ENCODE peak calls at places on chromosomes 6 and 20, in five cellular contexts. T is stomach, M is transverse colon, K is sigmoid colon, F is GM12878. A is an unnamed sample.

GRCh38 chr20:4170621-4171537 is 155.5 kb upstream of the RNF24 start:
- DNase-seq in T (peak), M (no peak), K (no peak), F (no peak), A (no peak)

GRCh38 chr20:51487525-51488279 is 54.8 kb downstream of the NFATC2 start:
- DNase-seq in T (no peak), M (no peak), K (no peak), F (no peak), A (no peak)

GRCh38 chr20:51493346-51493791 is 49.1 kb downstream of the NFATC2 start:
- DNase-seq in T (no peak), M (no peak), K (no peak), F (no peak), A (peak)

GRCh38 chr20:11712611-11713160 is 205.0 kb upstream of the BTBD3 start:
- DNase-seq in T (no peak), M (no peak), K (no peak), F (no peak), A (no peak)

GRCh38 chr20:25042531-25043498 is 15.1 kb downstream of the ACSS1 start:
- DNase-seq in T (peak), M (peak), K (peak), F (peak), A (no peak)

GRCh38 chr20:35307666-35308653 is 15.7 kb upstream of the FAM83C start:
- DNase-seq in T (peak), M (no peak), K (peak), F (no peak), A (no peak)

GRCh38 chr20:22890605-22891300 is 144.4 kb upstream of the SSTR4 start:
- DNase-seq in T (no peak), M (no peak), K (no peak), F (no peak), A (no peak)

GRCh38 chr6:88481519-88481918 is 315.4 kb upstream of the CNR1 start:
- DNase-seq in T (no peak), M (no peak), K (no peak), F (no peak), A (no peak)

GRCh38 chr6:169229611-169230321 is 23.9 kb downstream of the THBS2 start:
- DNase-seq in T (no peak), M (no peak), K (peak), F (no peak), A (no peak)

GRCh38 chr20:37872161-37872560 is 30.8 kb upstream of the VSTM2L start:
- DNase-seq in T (no peak), M (no peak), K (no peak), F (no peak), A (no peak)

GRCh38 chr6:108174371-108175175 is 8.8 kb downstream of the NR2E1 start:
- DNase-seq in T (no peak), M (no peak), K (no peak), F (no peak), A (no peak)

GRCh38 chr6:39416026-39416425 is 93.5 kb upstream of the KCNK16 start:
- DNase-seq in T (no peak), M (no peak), K (no peak), F (no peak), A (no peak)

GRCh38 chr6:130018830-130019795 is 732 bp downstream of the L3MBTL3 start:
- DNase-seq in T (peak), M (peak), K (peak), F (no peak), A (peak)

GRCh38 chr6:116764961-116765841 is at the start of gene FAM162B:
- DNase-seq in T (no peak), M (peak), K (peak), F (no peak), A (no peak)

GRCh38 chr20:18662279-18662678 is 74.4 kb downstream of the DTD1 start:
- DNase-seq in T (no peak), M (no peak), K (no peak), F (peak), A (no peak)

GRCh38 chr6:165645919-165646318 is 17.1 kb downstream of the PDE10A start:
- DNase-seq in T (no peak), M (no peak), K (no peak), F (no peak), A (no peak)

GRCh38 chr6:7787731-7788130 is 61.8 kb downstream of the BMP6 start:
- DNase-seq in T (no peak), M (no peak), K (no peak), F (no peak), A (no peak)

GRCh38 chr20:32991386-32991785 is 12.8 kb downstream of the SUN5 start:
- DNase-seq in T (no peak), M (no peak), K (no peak), F (no peak), A (no peak)

GRCh38 chr6:2376429-2377355 is 131.3 kb upstream of the GMDS start:
- DNase-seq in T (no peak), M (peak), K (peak), F (no peak), A (no peak)

GRCh38 chr20:48695255-48695654 is 132.5 kb downstream of the PREX1 start:
- DNase-seq in T (peak), M (no peak), K (no peak), F (no peak), A (no peak)

GRCh38 chr6:135265278-135265677 is 84.2 kb downstream of the MYB start:
- DNase-seq in T (no peak), M (no peak), K (no peak), F (no peak), A (no peak)

GRCh38 chr20:4953881-4954280 is 47.4 kb downstream of the SLC23A2 start:
- DNase-seq in T (no peak), M (no peak), K (no peak), F (no peak), A (no peak)

GRCh38 chr6:139142267-139142666 is 7.4 kb downstream of the HECA start:
- DNase-seq in T (no peak), M (no peak), K (no peak), F (no peak), A (no peak)

GRCh38 chr6:135434095-135434494 is 63.4 kb downstream of the AHI1 start:
- DNase-seq in T (no peak), M (no peak), K (no peak), F (no peak), A (no peak)

GRCh38 chr6:5053038-5053437 is 32.1 kb upstream of the PPP1R3G start:
- DNase-seq in T (no peak), M (no peak), K (no peak), F (no peak), A (no peak)

GRCh38 chr6:108160009-108160408 is 5.8 kb upstream of the NR2E1 start:
- DNase-seq in T (no peak), M (no peak), K (no peak), F (no peak), A (no peak)

GRCh38 chr20:2446845-2447244 is 23.7 kb downstream of the SNRPB start:
- DNase-seq in T (no peak), M (no peak), K (no peak), F (no peak), A (no peak)

GRCh38 chr6:4355241-4355640 is 219.9 kb upstream of the ECI2 start:
- DNase-seq in T (peak), M (no peak), K (no peak), F (no peak), A (no peak)

GRCh38 chr6:117130125-117130524 is 135.2 kb upstream of the VGLL2 start:
- DNase-seq in T (no peak), M (no peak), K (no peak), F (no peak), A (no peak)

GRCh38 chr6:6661684-6662083 is 73.2 kb downstream of the LY86 start:
- DNase-seq in T (peak), M (peak), K (peak), F (no peak), A (no peak)

GRCh38 chr20:36720510-36720909 is 25.4 kb downstream of the NDRG3 start:
- DNase-seq in T (no peak), M (no peak), K (no peak), F (no peak), A (no peak)

GRCh38 chr6:130143709-130144108 is 79.0 kb downstream of the SAMD3 start:
- DNase-seq in T (no peak), M (no peak), K (no peak), F (no peak), A (no peak)

GRCh38 chr6:167578371-167578901 is 248.3 kb upstream of the AFDN start:
- DNase-seq in T (no peak), M (no peak), K (peak), F (no peak), A (peak)

GRCh38 chr6:33757113-33757512 is 10.4 kb upstream of the IP6K3 start:
- DNase-seq in T (no peak), M (no peak), K (no peak), F (no peak), A (no peak)

GRCh38 chr6:133128191-133128590 is 113.0 kb upstream of the EYA4 start:
- DNase-seq in T (no peak), M (no peak), K (no peak), F (no peak), A (no peak)

GRCh38 chr6:105215506-105215905 is 35.7 kb upstream of the POPDC3 start:
- DNase-seq in T (no peak), M (no peak), K (no peak), F (no peak), A (no peak)

GRCh38 chr6:68740828-68741500 is 105.9 kb downstream of the ADGRB3 start:
- DNase-seq in T (no peak), M (no peak), K (no peak), F (no peak), A (no peak)

DNA sequence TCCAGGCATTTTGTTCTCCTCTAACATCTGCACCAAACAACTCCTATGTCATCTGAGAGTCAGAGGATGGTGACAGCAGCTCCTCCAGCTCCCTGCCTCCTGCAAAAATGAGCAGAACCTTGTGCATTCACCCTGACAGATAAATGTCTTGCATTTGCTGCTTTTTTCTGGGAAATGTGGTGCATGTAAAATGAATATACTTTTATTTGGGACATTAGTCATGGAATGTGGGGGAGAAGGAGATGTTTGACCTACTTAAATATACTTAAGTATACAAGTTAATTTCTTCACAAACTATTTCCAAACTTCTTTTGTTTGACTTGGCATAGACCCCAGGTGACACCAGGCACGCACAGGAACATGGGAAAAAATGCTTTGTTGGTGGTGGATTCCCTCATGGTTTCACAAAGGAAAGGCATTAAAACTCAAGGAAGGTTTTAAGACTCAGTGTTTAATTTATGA is 181.8 kb upstream of the MCHR2 start:
- DNase-seq in T (no peak), M (no peak), K (no peak), F (no peak), A (no peak)
- TF ChIP-seq EP300 in T (no peak), M (no peak), K (no peak), F (no peak), A (no peak)

GRCh38 chr6:156839591-156840001 is 62.4 kb downstream of the ARID1B start:
- DNase-seq in T (no peak), M (no peak), K (peak), F (no peak), A (no peak)
- H3K4me3 ChIP-seq in T (no peak), M (no peak), K (no peak), F (no peak), A (no peak)

GRCh38 chr20:45342863-45343444 is 5.3 kb downstream of the SDC4 start:
- DNase-seq in T (no peak), M (no peak), K (no peak), F (no peak), A (no peak)
- TF ChIP-seq EP300 in T (no peak), M (no peak), K (no peak), F (no peak), A (no peak)

DNA sequence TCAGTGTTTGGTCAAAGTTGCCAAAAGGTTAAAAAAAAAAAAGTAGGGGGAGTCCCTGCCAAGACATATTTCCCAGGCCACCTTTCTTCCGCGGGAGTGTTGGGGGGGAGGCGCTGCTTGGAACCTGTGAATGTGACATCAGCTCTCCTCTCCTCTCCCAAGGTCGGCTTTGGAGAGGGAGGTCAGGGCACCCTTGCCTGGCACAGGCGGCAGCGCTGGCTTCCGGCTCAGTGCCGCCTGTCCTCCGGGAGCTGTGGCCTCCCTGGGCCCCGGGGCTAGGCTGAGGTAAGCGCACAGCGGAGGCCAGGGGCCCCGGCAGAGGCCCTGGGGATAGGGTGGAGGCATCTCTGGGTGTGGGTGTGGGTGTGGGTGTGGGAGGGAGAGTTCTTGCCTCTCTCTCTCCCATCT is 1.9 kb upstream of the EDN1 start:
- DNase-seq in T (peak), M (no peak), K (no peak), F (no peak), A (no peak)
- H3K4me3 ChIP-seq in T (no peak), M (no peak), K (no peak), F (no peak), A (peak)

GRCh38 chr6:41846666-41847237 is 48.4 kb downstream of the USP49 start:
- DNase-seq in T (peak), M (peak), K (peak), F (peak), A (no peak)
- TF ChIP-seq EP300 in T (no peak), M (no peak), K (no peak), F (no peak), A (no peak)